ENCODE peak calls at places on chromosomes 1 and 21, in ten cellular contexts. G is ELR; W is choroid plexus epithelial cell; K is GOT3; A is adipocyte; D is HCT116; U is effector memory CD8-positive, alpha-beta T cell; H is MV-4-11; T is iPS-NIHi11; J is uterus. Z is an unnamed sample.

GRCh38 chr1:1014896-1015681 is 1.8 kb downstream of the ISG15 start:
- DNase-seq in J (no peak), K (no peak), U (no peak), H (no peak), T (no peak), W (no peak), A (peak), D (no peak), G (peak), Z (no peak)

GRCh38 chr1:50493710-50494109 is 70.5 kb upstream of the DMRTA2 start:
- DNase-seq in W (no peak), K (no peak), D (no peak), H (no peak), J (no peak), U (no peak), T (no peak), G (no peak), A (no peak), Z (no peak)

GRCh38 chr21:42809577-42810440 is 69.5 kb downstream of the WDR4 start:
- DNase-seq in K (no peak), T (no peak), J (no peak), H (no peak), A (no peak), D (no peak), U (no peak), G (no peak), W (no peak), Z (no peak)

GRCh38 chr1:67855944-67856343 is 22.7 kb upstream of the GNG12 start:
- DNase-seq in D (no peak), U (no peak), W (peak), K (no peak), H (no peak), T (no peak), G (no peak), J (no peak), A (no peak), Z (no peak)

GRCh38 chr1:193312432-193312831 is 126.0 kb upstream of the B3GALT2 start:
- DNase-seq in G (no peak), K (no peak), H (no peak), W (no peak), U (no peak), T (no peak), A (no peak), J (no peak), D (no peak), Z (no peak)

GRCh38 chr1:54110991-54111390 is 41.8 kb downstream of the CDCP2 start:
- DNase-seq in A (no peak), D (no peak), T (no peak), U (no peak), H (no peak), W (no peak), K (no peak), J (no peak), G (no peak), Z (no peak)

GRCh38 chr1:159211331-159212136 is 6.9 kb downstream of the ACKR1 start:
- DNase-seq in G (peak), H (no peak), W (peak), A (peak), J (no peak), K (no peak), D (peak), U (peak), T (peak), Z (no peak)

GRCh38 chr21:34912022-34912933 is 136.8 kb downstream of the RUNX1 start:
- DNase-seq in J (no peak), A (peak), T (no peak), W (peak), H (peak), K (no peak), D (no peak), G (peak), U (no peak), Z (no peak)

GRCh38 chr1:178307264-178307663 is 189.5 kb downstream of the CLEC20A start:
- DNase-seq in K (no peak), W (no peak), U (no peak), A (no peak), T (no peak), D (no peak), J (no peak), H (no peak), G (no peak), Z (no peak)

GRCh38 chr1:68322837-68323687 is 90.7 kb upstream of the WLS start:
- DNase-seq in U (no peak), W (peak), A (peak), T (no peak), K (peak), J (peak), G (peak), H (peak), D (peak), Z (no peak)

Z was measured in frontal cortex.